ENCODE peak calls at places on chromosomes 16 and 17, in five cellular contexts. S is NCI-H69; W is activated T-helper 1 cell treated with anti-CD3 and anti-CD28 coated beads, Interleukin-2, amount 50 U/mL, for 16 hours; B is T47D; Y is DMS153. M is an unnamed sample.

GRCh38 chr16:86567701-86568571 is 1.3 kb downstream of the FOXC2 start:
- DNase-seq in Y (no peak), B (no peak), S (no peak), W (no peak), M (no peak)

GRCh38 chr17:50129303-50129945 is 536 bp downstream of the SAMD14 start:
- DNase-seq in W (no peak), B (no peak), Y (no peak), S (peak), M (no peak)

GRCh38 chr16:87369796-87370719 is 13.5 kb downstream of the FBXO31 start:
- DNase-seq in S (no peak), Y (no peak), B (no peak), W (no peak), M (no peak)

GRCh38 chr17:56599093-56599492 is 5.6 kb downstream of the NOG start:
- DNase-seq in Y (no peak), W (no peak), S (no peak), B (no peak), M (no peak)

GRCh38 chr16:67389911-67390815 is 3.1 kb downstream of the TPPP3 start:
- DNase-seq in W (no peak), B (no peak), S (no peak), Y (no peak), M (peak)

GRCh38 chr17:79841369-79842135 is 2.3 kb upstream of the CBX4 start:
- DNase-seq in W (no peak), Y (no peak), S (peak), B (no peak), M (no peak)

GRCh38 chr17:30780343-30780742 is 44.1 kb downstream of the CRLF3 start:
- DNase-seq in S (no peak), Y (no peak), B (no peak), W (no peak), M (no peak)

GRCh38 chr17:66275651-66276050 is 26.8 kb upstream of the PRKCA start:
- DNase-seq in W (no peak), B (no peak), Y (no peak), S (peak), M (no peak)

GRCh38 chr17:80931421-80932265 is 60.0 kb upstream of the CHMP6 start:
- DNase-seq in S (peak), W (no peak), Y (peak), B (no peak), M (no peak)

GRCh38 chr17:44807093-44807816 is 22.8 kb downstream of the GJC1 start:
- DNase-seq in B (no peak), S (no peak), Y (no peak), W (no peak), M (no peak)

M was measured in amygdala.